ENCODE peak calls at places on chromosomes 2 and 18, in nine cellular contexts. H is adrenal gland, P is hepatocyte, Z is mammary epithelial cell, N is A549, Q is K562, F is sigmoid colon, B is Peyer's patch, J is keratinocyte. R is an unnamed sample. For H3K9me3, the result is how much of the 10 kb centered on the place peaks cover.

GRCh38 chr2:25079050-25079635 is 37.3 kb downstream of the EFR3B start:
- DNase-seq in H (no peak), P (no peak), Z (no peak), N (peak), Q (no peak), F (peak), B (no peak), J (no peak), R (no peak)

GRCh38 chr2:86414996-86415395 is 26.2 kb upstream of the KDM3A start:
- DNase-seq in H (no peak), P (no peak), Z (peak), N (no peak), Q (no peak), F (no peak), B (no peak), J (no peak), R (no peak)

GRCh38 chr2:212480447-212480846 is 58.2 kb downstream of the ERBB4 start:
- DNase-seq in H (no peak), P (no peak), Z (no peak), N (no peak), Q (no peak), F (no peak), B (no peak), J (no peak), R (no peak)

GRCh38 chr2:57080035-57080434 is 896.2 kb downstream of the CCDC85A start:
- DNase-seq in H (no peak), P (no peak), Z (peak), N (peak), Q (no peak), F (no peak), B (no peak), J (no peak), R (no peak)

GRCh38 chr18:293557-293956 is 25.7 kb upstream of the THOC1 start:
- DNase-seq in H (no peak), P (no peak), Z (no peak), N (no peak), Q (no peak), F (no peak), B (no peak), J (no peak), R (no peak)

GRCh38 chr18:63309422-63309821 is 10.1 kb downstream of the BCL2 start:
- DNase-seq in H (no peak), P (no peak), Z (no peak), N (no peak), Q (no peak), F (no peak), B (no peak), J (no peak), R (no peak)

GRCh38 chr2:153474407-153474806 is 4.2 kb downstream of the RPRM start:
- DNase-seq in H (no peak), P (no peak), Z (no peak), N (no peak), Q (no peak), F (no peak), B (no peak), J (no peak), R (no peak)

GRCh38 chr2:11515441-11516071 is 18.3 kb upstream of the GREB1 start:
- DNase-seq in H (no peak), P (no peak), Z (no peak), N (no peak), Q (no peak), F (no peak), B (no peak), J (no peak), R (no peak)

GRCh38 chr2:224954980-224955379 is 87.3 kb downstream of the DOCK10 start:
- DNase-seq in H (no peak), P (no peak), Z (no peak), N (no peak), Q (no peak), F (no peak), B (no peak), J (no peak), R (no peak)

GRCh38 chr2:45992021-45992745 is 305.0 kb upstream of the EPAS1 start:
- DNase-seq in H (peak), P (peak), Z (peak), N (peak), Q (no peak), F (peak), B (peak), J (no peak), R (peak)

GRCh38 chr2:241103176-241103595 is 1.1 kb upstream of the MTERF4 start:
- DNase-seq in H (no peak), P (no peak), Z (no peak), N (no peak), Q (no peak), F (peak), B (no peak), J (no peak), R (no peak)

GRCh38 chr2:170201262-170201661 is 23.3 kb downstream of the MYO3B start:
- DNase-seq in H (no peak), P (no peak), Z (no peak), N (no peak), Q (no peak), F (no peak), B (no peak), J (no peak), R (no peak)

GRCh38 chr2:236972491-236973379 is 113.0 kb upstream of the COPS8 start:
- DNase-seq in H (peak), P (peak), Z (peak), N (peak), Q (no peak), F (peak), B (peak), J (peak), R (peak)

GRCh38 chr2:212752730-212753351 is 214.2 kb upstream of the ERBB4 start:
- DNase-seq in H (no peak), P (no peak), Z (no peak), N (no peak), Q (no peak), F (no peak), B (no peak), J (no peak), R (no peak)

GRCh38 chr2:241272298-241272721 is 43.2 kb downstream of the HDLBP start:
- DNase-seq in H (peak), P (peak), Z (no peak), N (no peak), Q (peak), F (peak), B (peak), J (no peak), R (peak)

GRCh38 chr18:29823671-29824070 is 1218.9 kb downstream of the DSC3 start:
- DNase-seq in H (no peak), P (no peak), Z (peak), N (no peak), Q (no peak), F (no peak), B (no peak), J (no peak), R (no peak)
- TF ChIP-seq CTCF in H (no peak), P (no peak), Z (no peak), N (no peak), Q (no peak), F (no peak), B (no peak), J (no peak), R (no peak)

GRCh38 chr2:121686218-121686617 is 37.0 kb upstream of the CLASP1 start:
- DNase-seq in H (no peak), P (no peak), Z (no peak), N (no peak), Q (no peak), F (peak), B (no peak), J (no peak), R (no peak)

GRCh38 chr2:121682396-121683298 is 33.4 kb upstream of the CLASP1 start:
- DNase-seq in H (no peak), P (peak), Z (no peak), N (no peak), Q (no peak), F (peak), B (no peak), J (no peak), R (no peak)
- H3K9me3 ChIP-seq in H (under half), P (under half), Z (under half), N (under half), Q (under half), F (under half), B (under half), J (under half), R (under half)

DNA sequence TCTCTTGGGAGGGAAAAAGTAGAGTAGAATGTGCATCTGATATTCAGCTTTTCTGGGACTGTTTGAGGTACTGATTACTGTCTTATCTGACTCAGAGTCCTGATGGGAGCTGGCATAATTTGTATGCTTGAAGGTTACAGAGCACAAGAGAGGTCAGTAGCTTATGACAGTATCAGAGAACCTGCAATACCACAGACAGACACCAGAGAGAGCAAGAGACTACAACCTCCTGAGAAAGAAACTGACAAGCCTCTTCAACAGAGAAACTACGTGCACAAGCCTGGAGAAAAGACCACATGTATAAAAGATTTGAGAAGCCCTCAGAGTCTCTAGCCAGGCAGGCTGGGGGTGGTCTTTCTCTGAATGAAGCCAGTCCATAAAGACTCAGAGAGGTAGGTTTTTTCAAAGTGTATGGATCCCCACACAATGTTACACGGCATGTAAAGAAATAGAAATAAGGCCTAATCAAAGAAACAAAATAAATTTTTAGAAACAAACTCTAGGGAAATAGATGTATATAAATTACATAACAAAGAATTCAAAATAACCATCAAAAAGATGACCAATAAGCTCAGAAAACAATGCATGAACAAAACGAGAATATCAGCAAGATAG is 568.3 kb downstream of the LRRTM4 start:
- DNase-seq in H (peak), P (peak), Z (peak), N (no peak), Q (peak), F (no peak), B (no peak), J (no peak), R (peak)
- TF ChIP-seq CTCF in H (peak), P (peak), Z (peak), N (peak), Q (no peak), F (no peak), B (peak), J (peak), R (peak)

DNA sequence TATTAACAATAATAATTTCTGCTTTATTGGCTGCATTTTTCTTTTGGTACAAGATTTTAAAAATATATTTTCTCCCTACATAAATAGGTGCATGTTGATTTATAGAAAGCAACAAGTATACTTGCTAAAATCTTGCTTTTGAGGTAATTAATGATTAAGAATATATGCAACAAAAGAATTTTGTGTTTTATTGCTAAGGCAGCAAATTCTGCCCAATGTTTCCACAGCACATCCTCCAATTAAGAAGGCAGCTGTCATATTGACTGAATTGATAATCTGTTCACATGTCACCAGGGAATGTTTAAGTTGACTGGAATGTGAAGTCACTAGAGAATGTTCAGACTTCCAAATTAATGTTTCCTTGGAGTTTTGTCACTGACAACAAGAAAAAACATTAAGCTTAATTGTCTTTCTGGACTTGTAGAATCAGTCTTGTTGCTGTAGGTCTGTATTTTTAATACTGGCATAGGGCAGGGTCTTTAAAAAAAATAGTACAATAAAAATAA is 1602.7 kb upstream of the SLC39A10 start:
- DNase-seq in H (no peak), P (no peak), Z (no peak), N (no peak), Q (no peak), F (no peak), B (no peak), J (no peak), R (no peak)
- H3K9me3 ChIP-seq in H (under half), P (under half), Z (under half), N (under half), Q (under half), F (under half), B (under half), J (under half), R (under half)

R was measured in thyroid gland.